ENCODE peak calls at places on chromosomes 4 and X, in four cellular contexts. Q is SK-N-SH, O is mesenchymal stem cell, L is fibroblast of lung. J is an unnamed sample. For H3K4me1, the result is how much of the 10 kb centered on the place peaks cover.

GRCh38 chr4:19774690-19775256 is 476.9 kb upstream of the SLIT2 start:
- DNase-seq in Q (no peak), O (peak), L (peak), J (no peak)

GRCh38 chr4:48334900-48335384 is 6.4 kb upstream of the SLAIN2 start:
- DNase-seq in Q (no peak), O (no peak), L (peak), J (no peak)

GRCh38 chr4:84032372-84032771 is 466.7 kb downstream of the NKX6-1 start:
- DNase-seq in Q (no peak), O (no peak), L (no peak), J (no peak)

GRCh38 chr4:2804973-2805501 is 12.2 kb downstream of the SH3BP2 start:
- DNase-seq in Q (no peak), O (no peak), L (no peak), J (no peak)

GRCh38 chrX:149314031-149314430 is 191.1 kb downstream of the IDS start:
- DNase-seq in Q (no peak), O (no peak), L (peak), J (no peak)

GRCh38 chr4:143202824-143203223 is 18.1 kb downstream of the USP38 start:
- DNase-seq in Q (no peak), O (peak), L (peak), J (no peak)

GRCh38 chr4:1241466-1241935 is 7.4 kb downstream of the CTBP1 start:
- DNase-seq in Q (peak), O (no peak), L (no peak), J (peak)

GRCh38 chrX:44003975-44004374 is 30.8 kb upstream of the NDP start:
- DNase-seq in Q (no peak), O (no peak), L (no peak), J (no peak)

GRCh38 chr4:41722171-41722570 is 26.4 kb downstream of the PHOX2B start:
- DNase-seq in Q (no peak), O (no peak), L (no peak), J (no peak)

GRCh38 chrX:49165901-49166881 is 3.6 kb downstream of the MAGIX start:
- DNase-seq in Q (peak), O (peak), L (peak), J (peak)

GRCh38 chrX:27884654-27885053 is 76.9 kb downstream of the MAGEB10 start:
- DNase-seq in Q (no peak), O (no peak), L (no peak), J (no peak)

GRCh38 chr4:81096566-81096965 is 66.1 kb downstream of the BMP3 start:
- DNase-seq in Q (no peak), O (no peak), L (peak), J (no peak)

GRCh38 chr4:40878548-40879055 is 128.8 kb downstream of the NSUN7 start:
- DNase-seq in Q (no peak), O (no peak), L (no peak), J (no peak)

GRCh38 chr4:185874516-185875230 is 62.7 kb upstream of the SORBS2 start:
- DNase-seq in Q (no peak), O (peak), L (peak), J (no peak)

GRCh38 chr4:76881375-76881774 is 16.6 kb downstream of the SOWAHB start:
- DNase-seq in Q (no peak), O (no peak), L (no peak), J (peak)

GRCh38 chr4:71026086-71026485 is 32.6 kb downstream of the DCK start:
- DNase-seq in Q (peak), O (peak), L (peak), J (no peak)

GRCh38 chrX:101383679-101384078 is 2.3 kb downstream of the BTK start:
- DNase-seq in Q (no peak), O (no peak), L (no peak), J (no peak)

GRCh38 chrX:112536544-112536943 is 143.2 kb downstream of the LHFPL1 start:
- DNase-seq in Q (no peak), O (no peak), L (no peak), J (no peak)

GRCh38 chr4:119788334-119789266 is 160.0 kb upstream of the PDE5A start:
- DNase-seq in Q (no peak), O (no peak), L (no peak), J (no peak)

GRCh38 chrX:150329282-150329681 is 33.8 kb upstream of the MAMLD1 start:
- DNase-seq in Q (no peak), O (no peak), L (no peak), J (no peak)

GRCh38 chrX:143994206-143994605 is 110.3 kb downstream of the UBE2NL start:
- DNase-seq in Q (no peak), O (no peak), L (no peak), J (no peak)

GRCh38 chr4:123599061-123599919 is 202.7 kb downstream of the SPRY1 start:
- DNase-seq in Q (no peak), O (peak), L (peak), J (peak)

GRCh38 chrX:130829526-130830515 is 73.2 kb downstream of the ENOX2 start:
- DNase-seq in Q (no peak), O (no peak), L (peak), J (no peak)

GRCh38 chr4:118967393-118967792 is 78.7 kb downstream of the SYNPO2 start:
- DNase-seq in Q (no peak), O (peak), L (peak), J (no peak)

GRCh38 chr4:48815483-48815882 is 15.4 kb upstream of the OCIAD1 start:
- DNase-seq in Q (no peak), O (no peak), L (no peak), J (no peak)

GRCh38 chrX:46561931-46562721 is 11.4 kb upstream of the CHST7 start:
- DNase-seq in Q (no peak), O (no peak), L (no peak), J (peak)

GRCh38 chrX:101409043-101409442 is 1.0 kb downstream of the HNRNPH2 start:
- DNase-seq in Q (no peak), O (peak), L (no peak), J (no peak)

GRCh38 chr4:6048537-6048936 is 30.3 kb upstream of the C4orf50 start:
- DNase-seq in Q (no peak), O (no peak), L (no peak), J (no peak)

GRCh38 chr4:158159718-158160094 is 13.1 kb downstream of the GASK1B start:
- DNase-seq in Q (no peak), O (no peak), L (no peak), J (no peak)

GRCh38 chr4:158164849-158165248 is 8.0 kb downstream of the GASK1B start:
- DNase-seq in Q (no peak), O (no peak), L (no peak), J (no peak)

GRCh38 chr4:158163941-158164665 is 8.7 kb downstream of the GASK1B start:
- DNase-seq in Q (no peak), O (peak), L (no peak), J (no peak)

GRCh38 chr4:158161561-158162354 is 11.1 kb downstream of the GASK1B start:
- DNase-seq in Q (no peak), O (peak), L (peak), J (no peak)

GRCh38 chr4:158162637-158163036 is 10.2 kb downstream of the GASK1B start:
- DNase-seq in Q (no peak), O (peak), L (no peak), J (no peak)
- H3K27ac ChIP-seq in Q (no peak), O (peak), L (no peak), J (no peak)

GRCh38 chr4:39047691-39048090 is 14.3 kb upstream of the KLHL5 start:
- DNase-seq in Q (no peak), O (peak), L (no peak), J (no peak)
- H3K4me1 ChIP-seq in Q (under half), O (under half), L (under half), J (under half)

DNA sequence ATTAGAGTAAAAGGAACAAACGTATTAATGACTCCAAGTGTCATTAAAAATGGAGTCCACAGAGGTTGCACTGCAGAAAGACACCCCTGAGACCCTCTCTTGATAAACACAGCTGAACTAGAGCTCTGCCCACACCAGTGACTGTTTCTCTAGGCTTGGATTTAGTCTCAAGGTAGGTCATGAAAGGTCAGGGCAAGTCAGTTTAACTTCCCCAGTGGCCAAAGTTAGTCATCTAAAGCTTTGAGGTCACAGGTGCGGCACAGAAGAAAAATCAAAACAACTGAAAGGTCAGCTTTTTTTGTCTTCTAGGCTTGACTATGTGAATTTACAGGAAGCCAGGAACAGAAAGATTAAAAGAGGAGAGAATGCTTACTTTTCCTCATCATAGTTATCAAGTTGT is 749.6 kb downstream of the RAB28 start:
- DNase-seq in Q (no peak), O (no peak), L (no peak), J (no peak)
- H3K9ac ChIP-seq in Q (no peak), O (no peak), L (no peak), J (no peak)

GRCh38 chr4:56743550-56743949 is 62.5 kb upstream of the HOPX start:
- DNase-seq in Q (peak), O (no peak), L (no peak), J (peak)

GRCh38 chr4:56741595-56741994 is 60.5 kb upstream of the HOPX start:
- DNase-seq in Q (no peak), O (no peak), L (no peak), J (no peak)

GRCh38 chr4:56745082-56745481 is 64.0 kb upstream of the HOPX start:
- DNase-seq in Q (no peak), O (no peak), L (no peak), J (peak)

GRCh38 chr4:56744030-56744429 is 62.9 kb upstream of the HOPX start:
- DNase-seq in Q (no peak), O (no peak), L (no peak), J (no peak)

GRCh38 chr4:56742080-56742871 is 61.2 kb upstream of the HOPX start:
- DNase-seq in Q (no peak), O (peak), L (no peak), J (no peak)
- H3K27ac ChIP-seq in Q (no peak), O (peak), L (no peak), J (no peak)

GRCh38 chrX:40098264-40099045 is 697 bp upstream of the BCOR start:
- DNase-seq in Q (peak), O (peak), L (peak), J (peak)
- H3K4me1 ChIP-seq in Q (under half), O (under half), L (under half), J (under half)

DNA sequence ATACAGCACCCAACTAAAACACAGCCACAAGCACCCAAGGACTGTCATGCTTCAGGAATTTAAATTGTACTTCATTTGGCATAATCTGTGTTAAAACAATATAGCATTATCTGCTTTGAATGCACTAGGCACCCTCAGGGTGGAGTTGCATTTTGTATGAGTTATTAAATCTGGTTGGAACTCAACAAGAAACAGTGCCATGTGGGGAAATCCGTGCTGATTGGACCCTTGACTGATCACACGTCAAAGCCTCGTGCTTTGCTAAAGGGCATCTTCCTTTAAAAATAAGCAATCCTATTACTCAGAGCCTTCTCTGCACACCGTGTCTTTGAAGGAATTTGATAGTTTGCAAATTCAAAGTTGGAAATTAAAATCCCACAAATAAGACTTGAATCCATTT is 35.4 kb downstream of the IGFBP7 start:
- DNase-seq in Q (peak), O (no peak), L (peak), J (no peak)
- H3K9ac ChIP-seq in Q (peak), O (peak), L (no peak), J (no peak)

GRCh38 chrX:55109304-55109703 is 20.5 kb downstream of the PAGE2 start:
- DNase-seq in Q (no peak), O (no peak), L (no peak), J (no peak)
- H3K27ac ChIP-seq in Q (no peak), O (no peak), L (no peak), J (no peak)

GRCh38 chr4:75025432-75025831 is 92.5 kb downstream of the PARM1 start:
- DNase-seq in Q (no peak), O (no peak), L (no peak), J (no peak)

GRCh38 chr4:75028196-75028854 is 95.4 kb downstream of the PARM1 start:
- DNase-seq in Q (no peak), O (no peak), L (no peak), J (no peak)

GRCh38 chr4:75030649-75031235 is 97.8 kb downstream of the PARM1 start:
- DNase-seq in Q (no peak), O (no peak), L (no peak), J (peak)

GRCh38 chr4:75031746-75032145 is 98.8 kb downstream of the PARM1 start:
- DNase-seq in Q (no peak), O (no peak), L (no peak), J (no peak)

GRCh38 chr4:75030028-75030427 is 97.1 kb downstream of the PARM1 start:
- DNase-seq in Q (no peak), O (no peak), L (no peak), J (no peak)
- H3K4me1 ChIP-seq in Q (under half), O (under half), L (under half), J (under half)